ENCODE peak calls at places on chromosomes 12 and 14, in eight cellular contexts. One of them, this sample, is unnamed.
A peak's percentile ranks its signal among the peaks of the same experiment; 100 is the strongest.

GRCh38 chr12:24948816-24949722 is at the start of gene BCAT1:
- DNase-seq in amniotic stem cell: peak; percentile 31
- DNase-seq in cardiac fibroblast: peak; percentile 89
- DNase-seq in posterior cingulate gyrus: no peak
- DNase-seq in left cardiac atrium: peak; percentile 82
- DNase-seq in AG09319: peak; percentile 63
- DNase-seq in Right ventricle myocardium superior: peak; percentile 86
- DNase-seq in RPMI8226: peak; percentile 60
- DNase-seq in this sample: peak; percentile 71

GRCh38 chr14:36176524-36176923 is at the start of gene PTCSC3:
- DNase-seq in amniotic stem cell: no peak
- DNase-seq in cardiac fibroblast: no peak
- DNase-seq in posterior cingulate gyrus: no peak
- DNase-seq in left cardiac atrium: no peak
- DNase-seq in AG09319: peak; percentile 27
- DNase-seq in Right ventricle myocardium superior: no peak
- DNase-seq in RPMI8226: no peak
- DNase-seq in this sample: no peak

GRCh38 chr14:82642425-82642824 is 1108.8 kb upstream of the SEL1L start:
- DNase-seq in amniotic stem cell: no peak
- DNase-seq in cardiac fibroblast: no peak
- DNase-seq in posterior cingulate gyrus: no peak
- DNase-seq in left cardiac atrium: no peak
- DNase-seq in AG09319: no peak
- DNase-seq in Right ventricle myocardium superior: peak; percentile 41
- DNase-seq in RPMI8226: peak; percentile 8
- DNase-seq in this sample: no peak

GRCh38 chr14:68248481-68249255 is 429.1 kb downstream of the RAD51B start:
- DNase-seq in amniotic stem cell: no peak
- DNase-seq in cardiac fibroblast: peak; percentile 87
- DNase-seq in posterior cingulate gyrus: no peak
- DNase-seq in left cardiac atrium: no peak
- DNase-seq in AG09319: peak; percentile 58
- DNase-seq in Right ventricle myocardium superior: peak; percentile 44
- DNase-seq in RPMI8226: peak; percentile 17
- DNase-seq in this sample: peak; percentile 90

GRCh38 chr12:110372056-110372425 is 31.5 kb downstream of the ANAPC7 start:
- DNase-seq in amniotic stem cell: no peak
- DNase-seq in cardiac fibroblast: no peak
- DNase-seq in posterior cingulate gyrus: no peak
- DNase-seq in left cardiac atrium: no peak
- DNase-seq in AG09319: no peak
- DNase-seq in Right ventricle myocardium superior: no peak
- DNase-seq in RPMI8226: no peak
- DNase-seq in this sample: no peak

GRCh38 chr12:18818584-18818983 is 80.7 kb downstream of the CAPZA3 start:
- DNase-seq in amniotic stem cell: no peak
- DNase-seq in cardiac fibroblast: no peak
- DNase-seq in posterior cingulate gyrus: no peak
- DNase-seq in left cardiac atrium: no peak
- DNase-seq in AG09319: no peak
- DNase-seq in Right ventricle myocardium superior: no peak
- DNase-seq in RPMI8226: no peak
- DNase-seq in this sample: no peak

GRCh38 chr12:55816876-55817351 is 610 bp downstream of the SARNP start:
- DNase-seq in amniotic stem cell: no peak
- DNase-seq in cardiac fibroblast: no peak
- DNase-seq in posterior cingulate gyrus: no peak
- DNase-seq in left cardiac atrium: no peak
- DNase-seq in AG09319: no peak
- DNase-seq in Right ventricle myocardium superior: no peak
- DNase-seq in RPMI8226: peak; percentile 17
- DNase-seq in this sample: no peak

GRCh38 chr12:56541610-56542009 is 20.0 kb downstream of the RBMS2 start:
- DNase-seq in amniotic stem cell: no peak
- DNase-seq in cardiac fibroblast: no peak
- DNase-seq in posterior cingulate gyrus: no peak
- DNase-seq in left cardiac atrium: no peak
- DNase-seq in AG09319: no peak
- DNase-seq in Right ventricle myocardium superior: no peak
- DNase-seq in RPMI8226: no peak
- DNase-seq in this sample: no peak

GRCh38 chr12:82959821-82960220 is 273.1 kb downstream of the TMTC2 start:
- DNase-seq in amniotic stem cell: no peak
- DNase-seq in cardiac fibroblast: no peak
- DNase-seq in posterior cingulate gyrus: no peak
- DNase-seq in left cardiac atrium: no peak
- DNase-seq in AG09319: no peak
- DNase-seq in Right ventricle myocardium superior: no peak
- DNase-seq in RPMI8226: no peak
- DNase-seq in this sample: no peak

GRCh38 chr12:116015525-116015924 is 262.0 kb downstream of the MED13L start:
- DNase-seq in amniotic stem cell: peak; percentile 36
- DNase-seq in cardiac fibroblast: peak; percentile 77
- DNase-seq in posterior cingulate gyrus: no peak
- DNase-seq in left cardiac atrium: no peak
- DNase-seq in AG09319: peak; percentile 43
- DNase-seq in Right ventricle myocardium superior: no peak
- DNase-seq in RPMI8226: peak; percentile 11
- DNase-seq in this sample: peak; percentile 51

GRCh38 chr14:69896972-69897371 is 17.8 kb downstream of the SMOC1 start:
- DNase-seq in amniotic stem cell: no peak
- DNase-seq in cardiac fibroblast: no peak
- DNase-seq in posterior cingulate gyrus: no peak
- DNase-seq in left cardiac atrium: no peak
- DNase-seq in AG09319: no peak
- DNase-seq in Right ventricle myocardium superior: no peak
- DNase-seq in RPMI8226: no peak
- DNase-seq in this sample: no peak

GRCh38 chr12:11107719-11108118 is 15.6 kb upstream of the TAS2R43 start:
- DNase-seq in amniotic stem cell: no peak
- DNase-seq in cardiac fibroblast: no peak
- DNase-seq in posterior cingulate gyrus: no peak
- DNase-seq in left cardiac atrium: no peak
- DNase-seq in AG09319: no peak
- DNase-seq in Right ventricle myocardium superior: no peak
- DNase-seq in RPMI8226: no peak
- DNase-seq in this sample: no peak

GRCh38 chr14:102155150-102155549 is 15.5 kb downstream of the WDR20 start:
- DNase-seq in amniotic stem cell: no peak
- DNase-seq in cardiac fibroblast: peak; percentile 27
- DNase-seq in posterior cingulate gyrus: no peak
- DNase-seq in left cardiac atrium: no peak
- DNase-seq in AG09319: no peak
- DNase-seq in Right ventricle myocardium superior: no peak
- DNase-seq in RPMI8226: no peak
- DNase-seq in this sample: no peak

GRCh38 chr14:33765251-33765650 is 185.6 kb downstream of the EGLN3 start:
- DNase-seq in amniotic stem cell: no peak
- DNase-seq in cardiac fibroblast: no peak
- DNase-seq in posterior cingulate gyrus: peak; percentile 19
- DNase-seq in left cardiac atrium: peak; percentile 27
- DNase-seq in AG09319: no peak
- DNase-seq in Right ventricle myocardium superior: peak; percentile 51
- DNase-seq in RPMI8226: no peak
- DNase-seq in this sample: peak; percentile 27